ENCODE peak calls at places on chromosomes 13 and 19, in seven cellular contexts. W, Q, E, I, F, K and T are unnamed samples.

GRCh38 chr13:68523838-68524424 is 1293.8 kb upstream of the PCDH9 start:
- DNase-seq in W (no peak), Q (no peak), E (no peak), I (no peak), F (no peak), K (no peak), T (no peak)

GRCh38 chr13:20609145-20609544 is 42.2 kb downstream of the IFT88 start:
- DNase-seq in W (no peak), Q (no peak), E (no peak), I (peak), F (no peak), K (no peak), T (peak)

GRCh38 chr13:60584976-60585375 is 188.0 kb downstream of the TDRD3 start:
- DNase-seq in W (peak), Q (no peak), E (no peak), I (no peak), F (no peak), K (peak), T (peak)

GRCh38 chr19:16897572-16898056 is 8.8 kb downstream of the F2RL3 start:
- DNase-seq in W (no peak), Q (peak), E (no peak), I (no peak), F (no peak), K (no peak), T (no peak)

GRCh38 chr13:97226788-97227627 is 4.9 kb downstream of the MBNL2 start:
- DNase-seq in W (no peak), Q (peak), E (no peak), I (no peak), F (no peak), K (no peak), T (no peak)

GRCh38 chr19:23817519-23817918 is 58.8 kb upstream of the ZNF681 start:
- DNase-seq in W (peak), Q (peak), E (no peak), I (peak), F (peak), K (no peak), T (peak)

GRCh38 chr19:17125728-17126677 is 50.4 kb downstream of the MYO9B start:
- DNase-seq in W (no peak), Q (peak), E (no peak), I (no peak), F (no peak), K (no peak), T (no peak)

GRCh38 chr19:48487544-48487943 is 18.4 kb downstream of the CYTH2 start:
- DNase-seq in W (no peak), Q (no peak), E (no peak), I (peak), F (no peak), K (no peak), T (no peak)

GRCh38 chr19:43471091-43471490 is 5.7 kb upstream of the LYPD3 start:
- DNase-seq in W (no peak), Q (no peak), E (no peak), I (no peak), F (no peak), K (no peak), T (no peak)

GRCh38 chr13:25217023-25217909 is 45.2 kb upstream of the AMER2 start:
- DNase-seq in W (no peak), Q (no peak), E (no peak), I (peak), F (no peak), K (no peak), T (peak)

GRCh38 chr19:50629801-50630200 is 9.9 kb downstream of the SYT3 start:
- DNase-seq in W (no peak), Q (no peak), E (no peak), I (no peak), F (no peak), K (no peak), T (no peak)

GRCh38 chr19:40407714-40408600 is 5.2 kb downstream of the PRX start:
- DNase-seq in W (no peak), Q (no peak), E (no peak), I (no peak), F (no peak), K (no peak), T (no peak)

GRCh38 chr13:99992912-99993311 is 11.3 kb downstream of the ZIC2 start:
- DNase-seq in W (no peak), Q (no peak), E (no peak), I (no peak), F (no peak), K (no peak), T (peak)

GRCh38 chr19:14428882-14429416 is 4.2 kb upstream of the PKN1 start:
- DNase-seq in W (no peak), Q (no peak), E (no peak), I (no peak), F (no peak), K (no peak), T (no peak)

GRCh38 chr19:7450243-7451223 is 38.3 kb downstream of the PEX11G start:
- DNase-seq in W (peak), Q (no peak), E (no peak), I (peak), F (no peak), K (no peak), T (peak)

GRCh38 chr19:30757836-30758617 is 385.8 kb downstream of the ZNF536 start:
- DNase-seq in W (no peak), Q (peak), E (no peak), I (no peak), F (no peak), K (no peak), T (no peak)

GRCh38 chr13:110225007-110225406 is 82.0 kb downstream of the COL4A1 start:
- DNase-seq in W (no peak), Q (no peak), E (no peak), I (no peak), F (no peak), K (no peak), T (no peak)

GRCh38 chr19:3969435-3970312 is 1.2 kb downstream of the DAPK3 start:
- DNase-seq in W (peak), Q (no peak), E (no peak), I (peak), F (peak), K (peak), T (peak)

GRCh38 chr13:69300131-69300530 is 807.5 kb upstream of the ATXN8OS start:
- DNase-seq in W (no peak), Q (no peak), E (no peak), I (no peak), F (no peak), K (no peak), T (no peak)

GRCh38 chr19:42255766-42256750 is 1.1 kb upstream of the ERF start:
- DNase-seq in W (peak), Q (peak), E (no peak), I (peak), F (peak), K (peak), T (peak)

DNA sequence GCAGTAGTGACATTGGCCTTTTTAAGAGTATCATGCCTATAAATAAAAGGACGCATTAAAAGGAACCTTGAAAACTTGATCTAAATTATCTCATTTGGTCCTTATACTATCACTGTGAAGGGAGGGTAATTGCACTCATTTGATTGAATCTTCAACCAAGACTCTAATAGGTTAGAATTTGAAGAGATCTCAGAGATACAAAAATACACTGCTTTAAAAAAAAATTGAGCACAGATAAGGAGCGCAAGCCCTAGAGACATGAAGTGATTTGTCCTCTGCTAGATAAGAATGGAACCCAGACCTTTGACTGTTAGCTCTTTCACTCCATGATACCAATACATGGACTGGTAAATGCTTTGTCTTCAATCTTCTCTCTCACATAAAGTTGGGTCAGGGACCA is 58.2 kb upstream of the RXFP2 start:
- DNase-seq in W (no peak), Q (no peak), E (no peak), I (no peak), F (no peak), K (no peak), T (no peak)
- TF ChIP-seq CTCF in W (no peak), Q (no peak), E (no peak), I (no peak), F (no peak), K (no peak), T (no peak)

GRCh38 chr13:33349996-33350826 is 64.7 kb upstream of the STARD13 start:
- DNase-seq in W (peak), Q (peak), E (no peak), I (peak), F (peak), K (peak), T (no peak)
- TF ChIP-seq CTCF in W (no peak), Q (no peak), E (no peak), I (no peak), F (no peak), K (no peak), T (no peak)

GRCh38 chr13:43431279-43431678 is 355.5 kb downstream of the ENOX1 start:
- DNase-seq in W (no peak), Q (no peak), E (no peak), I (peak), F (no peak), K (no peak), T (peak)
- TF ChIP-seq CTCF in W (no peak), Q (no peak), E (no peak), I (no peak), F (no peak), K (no peak), T (no peak)

GRCh38 chr19:51810228-51810627 is 15.3 kb downstream of the FPR3 start:
- DNase-seq in W (no peak), Q (no peak), E (no peak), I (peak), F (no peak), K (no peak), T (peak)

GRCh38 chr19:51808333-51808986 is 13.5 kb downstream of the FPR3 start:
- DNase-seq in W (no peak), Q (no peak), E (no peak), I (peak), F (no peak), K (no peak), T (peak)

GRCh38 chr19:51809787-51810186 is 14.8 kb downstream of the FPR3 start:
- DNase-seq in W (no peak), Q (no peak), E (no peak), I (peak), F (no peak), K (no peak), T (peak)

GRCh38 chr19:51807925-51808324 is 13.0 kb downstream of the FPR3 start:
- DNase-seq in W (no peak), Q (no peak), E (no peak), I (peak), F (no peak), K (no peak), T (no peak)

DNA sequence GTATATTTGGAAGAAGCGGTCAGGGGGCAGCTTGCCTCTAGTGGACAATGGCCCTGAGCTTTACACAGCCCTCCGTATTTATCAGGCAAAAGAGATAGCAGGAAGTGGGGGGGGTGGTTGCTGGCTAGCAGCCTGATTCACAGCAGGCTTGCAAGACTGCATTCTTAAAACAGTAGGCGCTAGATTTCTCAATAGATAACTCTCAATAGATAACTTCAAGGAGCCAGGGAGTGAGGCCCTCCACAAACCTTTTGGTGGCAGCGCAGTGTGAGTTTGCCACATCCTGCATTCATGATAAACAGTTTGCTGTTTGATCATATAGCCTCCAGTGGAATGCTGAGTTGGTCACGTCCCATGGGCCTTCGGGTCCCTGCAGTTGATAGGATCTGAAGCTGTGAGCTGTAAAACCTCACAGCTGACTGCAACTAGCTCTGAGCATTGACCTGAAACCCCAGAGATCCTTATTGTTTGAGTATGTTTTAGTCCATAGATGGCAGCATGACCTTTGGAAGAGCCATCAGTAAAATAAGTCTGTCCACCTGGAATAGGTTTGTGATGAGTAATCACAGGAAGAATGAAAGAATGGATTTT is 12.2 kb downstream of the FPR3 start:
- DNase-seq in W (no peak), Q (peak), E (no peak), I (peak), F (no peak), K (no peak), T (no peak)
- TF ChIP-seq CTCF in W (no peak), Q (no peak), E (no peak), I (peak), F (no peak), K (no peak), T (no peak)

DNA sequence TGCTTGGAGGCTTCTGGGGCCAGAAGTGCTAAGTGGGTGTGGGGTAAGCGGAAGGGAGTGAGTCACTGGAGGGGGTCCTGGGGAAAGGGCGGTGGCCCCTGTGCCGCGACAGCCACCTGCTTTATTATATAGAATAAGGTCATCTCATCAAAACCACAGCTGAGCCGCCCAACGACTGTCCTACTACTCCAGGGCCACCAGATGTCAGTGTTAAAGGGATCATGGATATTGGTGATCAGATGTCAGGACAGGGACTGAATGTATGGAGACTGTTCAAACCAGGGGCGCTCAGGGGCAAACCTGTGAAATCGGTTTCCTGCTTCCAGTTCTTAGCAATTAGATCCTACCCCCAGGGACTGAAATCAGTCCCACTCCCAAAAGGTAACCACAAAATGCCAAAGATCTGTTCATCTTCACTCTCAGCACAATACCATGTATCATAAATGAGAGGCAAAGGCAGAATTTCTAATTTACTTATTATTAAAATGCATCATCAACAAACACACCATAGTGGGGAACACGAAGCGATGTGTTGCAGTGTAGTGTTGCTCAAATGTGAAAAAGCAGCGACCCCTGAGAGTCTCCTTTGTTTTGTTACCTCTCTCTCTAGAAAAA is 24.5 kb downstream of the ARL11 start:
- DNase-seq in W (peak), Q (peak), E (no peak), I (peak), F (peak), K (peak), T (peak)
- TF ChIP-seq CTCF in W (peak), Q (no peak), E (peak), I (peak), F (peak), K (peak), T (peak)

GRCh38 chr13:86464193-86464592 is 665.0 kb upstream of the SLITRK6 start:
- DNase-seq in W (peak), Q (no peak), E (no peak), I (peak), F (no peak), K (no peak), T (peak)
- TF ChIP-seq CTCF in W (peak), Q (no peak), E (no peak), I (no peak), F (no peak), K (peak), T (peak)

DNA sequence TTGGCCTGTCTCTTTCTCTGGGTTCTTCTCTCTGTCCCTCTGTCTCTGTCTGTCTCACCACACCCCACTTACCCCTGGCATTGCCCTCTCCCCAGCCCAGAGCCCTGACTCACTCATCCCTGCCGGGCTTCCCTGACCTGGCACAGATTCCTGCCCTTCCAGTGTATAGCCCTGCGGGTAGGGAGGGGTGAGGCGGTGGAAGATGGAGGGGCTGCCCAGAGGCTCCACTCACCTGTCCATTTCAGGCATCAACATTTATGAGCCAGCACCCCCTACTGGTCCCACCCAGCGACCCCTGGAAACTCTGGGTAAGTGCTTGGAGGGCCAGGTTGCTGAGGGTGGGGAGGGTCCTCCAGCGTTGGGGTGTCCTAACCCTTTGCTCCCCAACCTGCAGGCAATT is 1.0 kb downstream of the NCCRP1 start:
- DNase-seq in W (peak), Q (peak), E (no peak), I (peak), F (no peak), K (no peak), T (peak)
- TF ChIP-seq CTCF in W (peak), Q (no peak), E (no peak), I (peak), F (no peak), K (no peak), T (no peak)